ENCODE peak calls at places on chromosomes 11 and 22, in six cellular contexts. H is RWPE1; E is stimulated activated CD8-positive, alpha-beta memory T cell treated with anti-CD3 and anti-CD28 coated beads, Interleukin-4, amount 100 ng/mL, for 1 hour; U is stimulated activated CD4-positive, alpha-beta T cell treated with anti-CD3 and anti-CD28 coated beads, Interleukin-12 subunit alpha, Interleukin-12 subunit beta, amount 100 ng/mL, for 24 hours; N is mucosa of gallbladder; R is ovary. B is an unnamed sample.
A peak's percentile ranks its signal among the peaks of the same experiment; 100 is the strongest.

GRCh38 chr11:70016666-70017347 is 61.3 kb upstream of the ANO1 start:
- DNase-seq in H (peak; percentile 76), E (no peak), U (no peak), N (no peak), R (no peak), B (no peak)

GRCh38 chr11:131666006-131666405 is 295.6 kb downstream of the NTM start:
- DNase-seq in H (no peak), E (no peak), U (no peak), N (no peak), R (no peak), B (no peak)

GRCh38 chr11:62832346-62833234 is at the start of gene TEX54:
- DNase-seq in H (no peak), E (no peak), U (no peak), N (peak; percentile 14), R (peak; percentile 67), B (peak; percentile 43)

GRCh38 chr11:122167100-122167499 is 51.1 kb upstream of the BLID start:
- DNase-seq in H (peak; percentile 70), E (no peak), U (no peak), N (no peak), R (no peak), B (no peak)

GRCh38 chr11:8384199-8384821 is 120.6 kb upstream of the LMO1 start:
- DNase-seq in H (no peak), E (no peak), U (no peak), N (peak; percentile 46), R (peak; percentile 75), B (peak; percentile 32)

GRCh38 chr11:86874314-86875056 is 74.1 kb downstream of the PRSS23 start:
- DNase-seq in H (no peak), E (no peak), U (no peak), N (no peak), R (no peak), B (no peak)

GRCh38 chr11:125049393-125049792 is 13.7 kb upstream of the SLC37A2 start:
- DNase-seq in H (no peak), E (no peak), U (no peak), N (no peak), R (no peak), B (no peak)

GRCh38 chr11:77779935-77780334 is 40.6 kb downstream of the RSF1 start:
- DNase-seq in H (peak; percentile 13), E (no peak), U (no peak), N (no peak), R (no peak), B (no peak)

GRCh38 chr11:11856638-11857037 is 14.9 kb downstream of the USP47 start:
- DNase-seq in H (no peak), E (no peak), U (no peak), N (no peak), R (no peak), B (no peak)

GRCh38 chr11:122978303-122978620 is 3.4 kb downstream of the BSX start:
- DNase-seq in H (no peak), E (no peak), U (no peak), N (no peak), R (no peak), B (no peak)

GRCh38 chr22:37021710-37022482 is 2.4 kb downstream of the MPST start:
- DNase-seq in H (no peak), E (no peak), U (no peak), N (no peak), R (peak; percentile 58), B (peak; percentile 53)

GRCh38 chr11:57763568-57763967 is 2.0 kb downstream of the CTNND1 start:
- DNase-seq in H (peak; percentile 74), E (no peak), U (no peak), N (no peak), R (no peak), B (no peak)

GRCh38 chr22:47204002-47204979 is 441.8 kb downstream of the TBC1D22A start:
- DNase-seq in H (no peak), E (no peak), U (no peak), N (no peak), R (peak; percentile 86), B (no peak)

GRCh38 chr11:1072116-1072820 is 2.4 kb upstream of the MUC2 start:
- DNase-seq in H (no peak), E (no peak), U (no peak), N (no peak), R (peak; percentile 40), B (no peak)

GRCh38 chr11:43360361-43361032 is 1.8 kb downstream of the TTC17 start:
- DNase-seq in H (no peak), E (no peak), U (no peak), N (no peak), R (no peak), B (no peak)

GRCh38 chr11:73393011-73393380 is 16.8 kb downstream of the RELT start:
- DNase-seq in H (no peak), E (no peak), U (no peak), N (no peak), R (no peak), B (no peak)

GRCh38 chr22:32729368-32729767 is 72.1 kb upstream of the TIMP3 start:
- DNase-seq in H (no peak), E (no peak), U (no peak), N (no peak), R (no peak), B (no peak)

GRCh38 chr11:43359432-43359818 is 705 bp downstream of the TTC17 start:
- DNase-seq in H (peak; percentile 39), E (no peak), U (peak; percentile 13), N (no peak), R (no peak), B (peak; percentile 30)

GRCh38 chr11:8671242-8671641 is 11.2 kb downstream of the TRIM66 start:
- DNase-seq in H (peak; percentile 73), E (no peak), U (no peak), N (peak; percentile 48), R (peak; percentile 41), B (peak; percentile 14)

GRCh38 chr22:24431309-24432034 is 4.1 kb downstream of the ADORA2A start:
- DNase-seq in H (no peak), E (no peak), U (no peak), N (no peak), R (peak; percentile 28), B (no peak)

GRCh38 chr11:34314176-34314575 is 43.6 kb downstream of the ABTB2 start:
- DNase-seq in H (no peak), E (no peak), U (no peak), N (no peak), R (no peak), B (no peak)

GRCh38 chr11:129636926-129637325 is 178.7 kb upstream of the TMEM45B start:
- DNase-seq in H (peak; percentile 36), E (no peak), U (no peak), N (no peak), R (no peak), B (no peak)

GRCh38 chr22:35872451-35872850 is 154.8 kb downstream of the APOL5 start:
- DNase-seq in H (no peak), E (no peak), U (no peak), N (no peak), R (no peak), B (no peak)

GRCh38 chr11:2651054-2651617 is 48.7 kb downstream of the KCNQ1OT1 start:
- DNase-seq in H (no peak), E (no peak), U (no peak), N (no peak), R (no peak), B (no peak)

GRCh38 chr11:111272420-111272819 is 25.9 kb upstream of the POU2AF3 start:
- DNase-seq in H (no peak), E (no peak), U (no peak), N (no peak), R (no peak), B (no peak)

GRCh38 chr11:118046051-118046963 is 30.6 kb upstream of the TMPRSS4 start:
- DNase-seq in H (no peak), E (no peak), U (no peak), N (no peak), R (no peak), B (no peak)

B was measured in transverse colon.